ENCODE peak calls at places on chromosome 18, in five cellular contexts. W is A549, M is tibial artery, A is neural progenitor cell, T is GM23248. R is an unnamed sample.

GRCh38 chr18:24964213-24964612 is 387.8 kb downstream of the ZNF521 start:
- DNase-seq in W (no peak), M (no peak), A (peak; percentile 43), T (peak; percentile 17), R (peak; percentile 17)

GRCh38 chr18:9918016-9918680 is 4.3 kb downstream of the VAPA start:
- DNase-seq in W (no peak), M (no peak), A (no peak), T (peak; percentile 56), R (peak; percentile 40)

GRCh38 chr18:53745986-53746385 is 478.5 kb downstream of the MBD2 start:
- DNase-seq in W (no peak), M (no peak), A (no peak), T (no peak), R (no peak)

GRCh38 chr18:28469946-28470345 is 293.0 kb upstream of the CDH2 start:
- DNase-seq in W (no peak), M (no peak), A (no peak), T (peak; percentile 7), R (no peak)

GRCh38 chr18:75544051-75544481 is 116.6 kb upstream of the SMIM21 start:
- DNase-seq in W (no peak), M (no peak), A (no peak), T (peak; percentile 79), R (no peak)

GRCh38 chr18:54075681-54076080 is 148.8 kb downstream of the MBD2 start:
- DNase-seq in W (no peak), M (no peak), A (no peak), T (no peak), R (no peak)

GRCh38 chr18:44725300-44726096 is 44.8 kb downstream of the SETBP1 start:
- DNase-seq in W (no peak), M (peak; percentile 49), A (no peak), T (peak; percentile 90), R (peak; percentile 54)

GRCh38 chr18:8341481-8342230 is 267.6 kb upstream of the RAB12 start:
- DNase-seq in W (peak; percentile 97), M (no peak), A (no peak), T (peak; percentile 20), R (no peak)

GRCh38 chr18:36187138-36187825 is at the start of gene MOCOS:
- DNase-seq in W (peak; percentile 53), M (peak; percentile 68), A (peak; percentile 89), T (peak; percentile 87), R (peak; percentile 91)

GRCh38 chr18:36189486-36189885 is 2.2 kb downstream of the MOCOS start:
- DNase-seq in W (no peak), M (no peak), A (no peak), T (no peak), R (no peak)

GRCh38 chr18:36188912-36189311 is 1.6 kb downstream of the MOCOS start:
- DNase-seq in W (no peak), M (no peak), A (peak; percentile 31), T (peak; percentile 14), R (peak; percentile 18)

GRCh38 chr18:36186461-36187137 is 698 bp upstream of the MOCOS start:
- DNase-seq in W (peak; percentile 22), M (peak; percentile 29), A (peak; percentile 43), T (peak; percentile 59), R (peak; percentile 66)

DNA sequence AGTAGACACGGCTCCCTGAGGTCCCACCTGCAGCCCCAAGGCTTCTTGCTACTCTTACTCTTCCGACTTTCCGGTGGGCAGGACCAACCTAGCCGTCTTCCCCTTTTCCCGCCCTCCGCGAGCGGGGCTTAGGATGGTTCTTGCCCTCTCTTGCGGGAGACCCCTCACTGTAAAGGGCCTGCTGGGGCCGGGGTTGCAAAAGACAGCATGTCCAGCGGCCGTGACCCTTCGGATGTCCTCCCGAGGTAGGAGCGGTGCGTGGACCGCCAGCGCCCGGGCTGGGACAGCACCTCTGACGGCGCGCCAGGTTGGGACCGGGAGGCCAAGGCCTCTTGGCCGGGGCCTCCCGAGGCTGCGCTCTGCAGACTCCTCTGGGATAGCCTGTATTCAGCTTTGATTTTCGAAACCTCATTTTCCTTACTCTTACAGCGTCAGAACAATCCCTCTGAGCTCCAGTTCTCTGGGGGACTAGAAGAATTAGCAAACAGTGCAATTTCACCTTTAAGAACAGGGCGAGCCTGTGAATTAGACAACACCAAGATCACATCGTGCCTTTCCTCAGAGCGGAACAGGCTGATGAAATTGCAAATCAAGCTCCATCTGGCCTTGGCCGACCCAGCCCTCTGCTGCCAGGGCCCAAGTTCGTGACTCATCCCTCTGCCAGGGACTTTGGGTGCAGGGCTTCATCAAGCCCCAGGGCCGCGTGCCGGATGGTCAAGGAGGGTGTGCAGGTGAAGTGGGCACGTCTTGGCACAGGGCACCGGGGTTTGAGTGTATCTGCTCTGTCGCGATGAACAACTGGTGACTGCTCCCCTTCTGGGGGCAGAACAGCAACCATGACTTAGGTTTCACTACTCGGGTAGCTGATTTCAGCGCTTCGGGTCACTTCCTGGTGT is 777 bp downstream of the MOCOS start:
- DNase-seq in W (peak; percentile 45), M (no peak), A (peak; percentile 23), T (peak; percentile 91), R (peak; percentile 90)
- H3K4me3 ChIP-seq in W (peak overlapping the region; percentile 65), M (peak overlapping the region; percentile 66), A (peak overlapping the region; percentile 56), T (peak overlapping the region; percentile 86), R (peak overlapping the region; percentile 55)

DNA sequence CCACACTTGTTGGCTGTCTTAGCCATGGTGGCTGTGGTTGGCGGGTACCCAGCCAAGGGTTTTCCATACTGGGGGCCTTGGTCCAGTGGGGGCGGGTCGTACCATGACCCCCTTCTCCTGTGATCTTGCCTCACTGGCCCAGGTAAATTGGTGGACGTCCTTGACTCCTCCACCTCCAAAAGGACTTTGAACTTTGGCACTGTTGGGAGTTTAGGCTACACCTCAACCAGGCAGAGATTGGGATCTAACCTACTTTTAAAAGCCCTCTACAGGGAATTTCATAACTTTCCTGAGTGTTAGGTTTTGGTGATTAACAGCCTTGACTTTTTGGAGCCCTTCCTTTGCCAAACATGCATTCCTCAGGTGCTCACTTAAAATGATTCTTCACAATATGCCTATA is 106.7 kb downstream of the NEDD4L start:
- DNase-seq in W (no peak), M (no peak), A (no peak), T (no peak), R (no peak)
- H3K4me1 ChIP-seq in W (peaks cover 4% of the 10 kb centered on the region), M (no peaks in the 10 kb centered on the region), A (peaks cover 4% of the 10 kb centered on the region), T (no peaks in the 10 kb centered on the region), R (peaks cover 3% of the 10 kb centered on the region)

GRCh38 chr18:111292-112014 is 46.9 kb upstream of the USP14 start:
- DNase-seq in W (peak; percentile 66), M (peak; percentile 40), A (peak; percentile 82), T (peak; percentile 78), R (peak; percentile 57)
- H3K4me3 ChIP-seq in W (peak overlapping the region; percentile 39), M (peak overlapping the region; percentile 60), A (no peak overlapping the region), T (peak overlapping the region; percentile 39), R (peak overlapping the region; percentile 48)

GRCh38 chr18:48541026-48541746 is 2.4 kb downstream of the CTIF start:
- DNase-seq in W (peak; percentile 57), M (peak; percentile 76), A (peak; percentile 90), T (peak; percentile 94), R (peak; percentile 69)

GRCh38 chr18:48543228-48543627 is 4.4 kb downstream of the CTIF start:
- DNase-seq in W (no peak), M (no peak), A (peak; percentile 36), T (no peak), R (no peak)

GRCh38 chr18:48542513-48543181 is 3.8 kb downstream of the CTIF start:
- DNase-seq in W (no peak), M (no peak), A (no peak), T (no peak), R (no peak)

GRCh38 chr18:48540329-48541025 is 1.6 kb downstream of the CTIF start:
- DNase-seq in W (peak; percentile 67), M (peak; percentile 80), A (peak; percentile 84), T (peak; percentile 92), R (peak; percentile 57)

DNA sequence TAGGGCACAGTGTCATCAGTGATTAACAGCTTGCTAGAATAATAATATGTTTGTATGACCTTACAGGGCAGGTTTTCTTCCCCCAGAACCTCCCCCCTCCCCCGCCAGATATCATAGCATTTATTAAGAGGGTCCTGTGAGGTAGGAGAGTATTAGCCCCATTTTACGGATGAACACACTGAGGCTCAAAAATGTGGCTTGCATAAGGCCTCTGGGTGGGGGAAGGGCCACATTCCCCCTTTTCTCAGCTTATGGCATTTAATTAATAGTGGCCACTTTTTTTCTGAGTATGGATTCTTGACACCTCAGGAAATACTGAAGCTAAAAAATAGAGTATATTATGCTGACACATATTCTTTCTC is 2.9 kb downstream of the CTIF start:
- DNase-seq in W (no peak), M (no peak), A (no peak), T (no peak), R (no peak)
- H3K4me1 ChIP-seq in W (peaks cover 51% of the 10 kb centered on the region), M (peaks cover 37% of the 10 kb centered on the region), A (peaks cover 29% of the 10 kb centered on the region), T (peaks cover 54% of the 10 kb centered on the region), R (peaks cover 3% of the 10 kb centered on the region)

GRCh38 chr18:13934676-13935075 is 19.3 kb upstream of the MC2R start:
- DNase-seq in W (no peak), M (no peak), A (no peak), T (no peak), R (no peak)
- H3K4me3 ChIP-seq in W (no peak overlapping the region), M (no peak overlapping the region), A (no peak overlapping the region), T (no peak overlapping the region), R (no peak overlapping the region)

DNA sequence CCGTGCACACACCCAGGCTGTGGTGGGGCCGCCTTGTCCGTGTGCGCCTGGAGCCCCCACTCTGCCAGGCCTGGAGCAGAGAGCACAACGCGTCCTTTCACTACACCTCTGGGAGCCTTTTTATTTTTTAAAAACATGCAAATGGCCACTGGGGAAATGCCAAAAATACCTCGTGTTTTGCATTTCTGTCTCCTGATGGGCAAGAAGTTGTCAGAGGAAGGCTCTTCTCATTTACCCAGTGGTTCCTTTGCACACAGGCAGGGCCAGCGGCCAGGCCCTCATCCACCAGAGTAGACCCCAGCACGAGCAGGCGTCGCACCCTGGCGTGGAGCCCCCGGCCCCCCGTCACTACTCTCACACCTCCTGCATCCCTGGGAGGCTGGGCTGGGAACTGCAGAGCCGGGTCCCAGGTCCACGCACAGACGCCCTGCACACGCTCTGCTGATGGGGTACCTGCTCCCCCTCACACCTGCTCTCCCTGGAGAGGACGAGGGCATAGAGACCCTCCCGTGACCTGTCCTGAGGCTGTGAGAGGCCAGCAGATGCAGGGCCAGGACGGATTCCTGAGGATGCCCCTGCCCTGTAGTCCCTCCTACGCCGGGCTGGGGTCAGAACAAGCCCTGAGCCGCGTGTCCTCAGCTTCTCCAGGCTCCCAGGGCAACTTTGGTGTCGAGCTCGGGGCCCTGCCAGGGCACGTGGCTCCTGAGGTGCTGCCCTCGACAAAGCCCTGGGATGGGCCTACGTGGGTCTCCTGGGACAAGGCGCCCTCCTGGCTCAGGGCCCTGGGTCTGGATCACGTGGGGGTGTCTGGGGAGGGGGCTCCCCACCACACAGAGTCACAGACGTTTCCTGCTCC is 64.9 kb downstream of the NFATC1 start:
- DNase-seq in W (no peak), M (no peak), A (no peak), T (no peak), R (no peak)
- H3K4me1 ChIP-seq in W (peaks cover 8% of the 10 kb centered on the region), M (peaks cover 12% of the 10 kb centered on the region), A (peaks cover 7% of the 10 kb centered on the region), T (peaks cover 6% of the 10 kb centered on the region), R (peaks cover 9% of the 10 kb centered on the region)

DNA sequence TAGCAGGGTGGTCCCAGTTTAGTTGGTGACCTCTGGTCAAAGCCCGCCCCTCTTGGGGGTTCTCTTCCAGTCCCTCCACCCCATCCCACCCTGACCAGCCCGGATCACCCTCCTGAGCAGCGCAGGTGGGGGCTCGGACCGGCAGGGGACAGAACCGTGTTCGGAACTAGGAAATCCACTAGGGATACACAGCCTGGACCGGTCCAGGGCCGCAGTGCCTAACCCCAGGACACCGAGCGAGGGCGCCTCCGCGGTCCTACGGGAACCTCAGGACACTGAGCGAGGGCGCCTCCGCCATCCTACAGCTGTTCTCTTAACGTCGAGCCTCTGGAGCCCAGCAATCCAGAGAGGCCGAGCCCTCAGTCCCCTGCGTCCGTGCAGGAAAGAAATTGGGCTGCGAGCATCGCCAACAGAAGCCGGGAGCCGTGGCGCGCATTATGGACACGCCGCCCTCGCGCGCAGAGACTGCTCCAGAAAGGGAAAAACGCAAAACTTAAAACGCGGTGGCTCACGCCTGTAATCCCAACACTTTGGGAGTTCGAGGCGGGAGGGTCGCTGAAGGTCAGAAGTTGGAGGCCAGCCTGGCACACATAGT is 8.5 kb downstream of the RAX start:
- DNase-seq in W (no peak), M (no peak), A (peak; percentile 68), T (no peak), R (no peak)
- H3K4me3 ChIP-seq in W (peak overlapping the region; percentile 47), M (no peak overlapping the region), A (peak overlapping the region; percentile 46), T (no peak overlapping the region), R (no peak overlapping the region)

R was measured in small intestine.